ENCODE peak calls at places on chromosomes 5 and 9, in four cellular contexts. One of them, this sample, is unnamed.
A peak's percentile ranks its signal among the peaks of the same experiment; 100 is the strongest.

GRCh38 chr5:31894131-31894530 is 255.2 kb downstream of the PDZD2 start:
- DNase-seq in SK-N-SH: no peak
- DNase-seq in OCI-LY7: no peak
- DNase-seq in HCT116: no peak
- DNase-seq in this sample: no peak

GRCh38 chr5:17314907-17315471 is 97.6 kb downstream of the BASP1 start:
- DNase-seq in HCT116: no peak
- DNase-seq in SK-N-SH: no peak
- DNase-seq in OCI-LY7: peak; percentile 72
- DNase-seq in this sample: no peak

GRCh38 chr5:170248172-170248571 is 15.4 kb downstream of the C5orf58 start:
- DNase-seq in OCI-LY7: no peak
- DNase-seq in SK-N-SH: no peak
- DNase-seq in HCT116: no peak
- DNase-seq in this sample: no peak

GRCh38 chr5:149811453-149811852 is 81.3 kb downstream of the PPARGC1B start:
- DNase-seq in HCT116: no peak
- DNase-seq in OCI-LY7: no peak
- DNase-seq in SK-N-SH: no peak
- DNase-seq in this sample: no peak

GRCh38 chr9:78860806-78861475 is 564.0 kb downstream of the PSAT1 start:
- DNase-seq in OCI-LY7: no peak
- DNase-seq in HCT116: no peak
- DNase-seq in SK-N-SH: no peak
- DNase-seq in this sample: no peak

GRCh38 chr5:143893638-143894037 is 81.7 kb downstream of the HMHB1 start:
- DNase-seq in HCT116: no peak
- DNase-seq in OCI-LY7: no peak
- DNase-seq in SK-N-SH: peak; percentile 17
- DNase-seq in this sample: no peak

GRCh38 chr5:145478651-145479050 is 356.5 kb downstream of the PRELID2 start:
- DNase-seq in SK-N-SH: no peak
- DNase-seq in HCT116: no peak
- DNase-seq in OCI-LY7: no peak
- DNase-seq in this sample: no peak

GRCh38 chr9:129176786-129177442 is 1.1 kb downstream of the IER5L start:
- DNase-seq in HCT116: no peak
- DNase-seq in OCI-LY7: peak; percentile 36
- DNase-seq in SK-N-SH: peak; percentile 75
- DNase-seq in this sample: peak; percentile 57

GRCh38 chr5:178532666-178533065 is 57.5 kb downstream of the COL23A1 start:
- DNase-seq in OCI-LY7: no peak
- DNase-seq in HCT116: no peak
- DNase-seq in SK-N-SH: no peak
- DNase-seq in this sample: no peak

GRCh38 chr9:112193562-112194288 is 18.6 kb upstream of the SUSD1 start:
- DNase-seq in HCT116: no peak
- DNase-seq in OCI-LY7: no peak
- DNase-seq in SK-N-SH: no peak
- DNase-seq in this sample: no peak

GRCh38 chr5:139651502-139651862 is 3.3 kb downstream of the CXXC5 start:
- DNase-seq in OCI-LY7: no peak
- DNase-seq in SK-N-SH: no peak
- DNase-seq in HCT116: no peak
- DNase-seq in this sample: no peak

GRCh38 chr9:124894741-124895170 is 32.8 kb downstream of the ARPC5L start:
- DNase-seq in SK-N-SH: no peak
- DNase-seq in HCT116: peak; percentile 10
- DNase-seq in OCI-LY7: peak; percentile 83
- DNase-seq in this sample: peak; percentile 42

GRCh38 chr5:68007446-68007845 is 208.1 kb upstream of the PIK3R1 start:
- DNase-seq in HCT116: no peak
- DNase-seq in SK-N-SH: no peak
- DNase-seq in OCI-LY7: no peak
- DNase-seq in this sample: peak; percentile 60

GRCh38 chr5:136192526-136193395 is at the start of gene SMIM32:
- DNase-seq in OCI-LY7: no peak
- DNase-seq in SK-N-SH: peak; percentile 76
- DNase-seq in HCT116: no peak
- DNase-seq in this sample: peak; percentile 62

GRCh38 chr5:108324886-108325285 is 57.0 kb downstream of the FBXL17 start:
- DNase-seq in HCT116: no peak
- DNase-seq in SK-N-SH: no peak
- DNase-seq in OCI-LY7: no peak
- DNase-seq in this sample: no peak

GRCh38 chr9:113990975-113991471 is 87.1 kb downstream of the AMBP start:
- DNase-seq in OCI-LY7: no peak
- DNase-seq in SK-N-SH: no peak
- DNase-seq in HCT116: no peak
- DNase-seq in this sample: no peak

GRCh38 chr5:59548807-59549357 is 344.6 kb downstream of the PDE4D start:
- DNase-seq in OCI-LY7: no peak
- DNase-seq in SK-N-SH: no peak
- DNase-seq in HCT116: no peak
- DNase-seq in this sample: peak; percentile 10

GRCh38 chr5:145976431-145977155 is 40.2 kb downstream of the SH3RF2 start:
- DNase-seq in HCT116: no peak
- DNase-seq in OCI-LY7: no peak
- DNase-seq in SK-N-SH: no peak
- DNase-seq in this sample: no peak

GRCh38 chr9:96620832-96621269 is 1.2 kb upstream of the CDC14B start:
- DNase-seq in OCI-LY7: peak; percentile 23
- DNase-seq in SK-N-SH: no peak
- DNase-seq in HCT116: no peak
- DNase-seq in this sample: peak; percentile 23

GRCh38 chr5:3996871-3997410 is 401.3 kb downstream of the IRX1 start:
- DNase-seq in SK-N-SH: no peak
- DNase-seq in OCI-LY7: no peak
- DNase-seq in HCT116: no peak
- DNase-seq in this sample: no peak

GRCh38 chr5:173884402-173885053 is 3.6 kb upstream of the CPEB4 start:
- DNase-seq in OCI-LY7: peak; percentile 52
- DNase-seq in HCT116: no peak
- DNase-seq in SK-N-SH: no peak
- DNase-seq in this sample: peak; percentile 37

GRCh38 chr9:29806941-29807625 is 2233.8 kb upstream of the C9orf72 start:
- DNase-seq in SK-N-SH: no peak
- DNase-seq in HCT116: no peak
- DNase-seq in OCI-LY7: no peak
- DNase-seq in this sample: no peak

GRCh38 chr9:74498616-74499095 is 1.5 kb downstream of the RORB start:
- DNase-seq in OCI-LY7: no peak
- DNase-seq in SK-N-SH: no peak
- DNase-seq in HCT116: no peak
- DNase-seq in this sample: peak; percentile 8

GRCh38 chr9:109717342-109717741 is 62.7 kb upstream of the PALM2AKAP2 start:
- DNase-seq in SK-N-SH: no peak
- DNase-seq in OCI-LY7: no peak
- DNase-seq in HCT116: peak; percentile 1
- DNase-seq in this sample: no peak

GRCh38 chr9:121434946-121435345 is 64.7 kb downstream of the GGTA1 start:
- DNase-seq in OCI-LY7: no peak
- DNase-seq in SK-N-SH: no peak
- DNase-seq in HCT116: no peak
- DNase-seq in this sample: no peak

GRCh38 chr9:130825051-130825651 is 9.9 kb upstream of the ABL1 start:
- DNase-seq in OCI-LY7: no peak
- DNase-seq in SK-N-SH: peak; percentile 42
- DNase-seq in HCT116: no peak
- DNase-seq in this sample: peak; percentile 75

GRCh38 chr5:392431-392988 is 50.5 kb upstream of the EXOC3 start:
- DNase-seq in OCI-LY7: peak; percentile 18
- DNase-seq in HCT116: peak; percentile 8
- DNase-seq in SK-N-SH: no peak
- DNase-seq in this sample: peak; percentile 20

GRCh38 chr5:131952286-131952857 is 6.9 kb upstream of the MEIKIN start:
- DNase-seq in SK-N-SH: no peak
- DNase-seq in OCI-LY7: no peak
- DNase-seq in HCT116: no peak
- DNase-seq in this sample: no peak

GRCh38 chr5:154193176-154193575 is 2.6 kb downstream of the GALNT10 start:
- DNase-seq in HCT116: no peak
- DNase-seq in OCI-LY7: no peak
- DNase-seq in SK-N-SH: no peak
- DNase-seq in this sample: no peak
- H3K4me2 ChIP-seq in HCT116: no peak overlapping the region
- H3K4me2 ChIP-seq in OCI-LY7: no peak overlapping the region
- H3K4me2 ChIP-seq in SK-N-SH: peak overlapping the region; percentile 90
- H3K4me2 ChIP-seq in this sample: peak overlapping the region; percentile 27

GRCh38 chr5:102152906-102153787 is 142.9 kb downstream of the SLCO4C1 start:
- DNase-seq in OCI-LY7: peak; percentile 11
- DNase-seq in HCT116: peak; percentile 35
- DNase-seq in SK-N-SH: peak; percentile 69
- DNase-seq in this sample: peak; percentile 58
- TF ChIP-seq CTCF in OCI-LY7: peak; percentile 81
- TF ChIP-seq CTCF in HCT116: peak; percentile 50
- TF ChIP-seq CTCF in SK-N-SH: peak; percentile 68
- TF ChIP-seq CTCF in this sample: peak; percentile 76

DNA sequence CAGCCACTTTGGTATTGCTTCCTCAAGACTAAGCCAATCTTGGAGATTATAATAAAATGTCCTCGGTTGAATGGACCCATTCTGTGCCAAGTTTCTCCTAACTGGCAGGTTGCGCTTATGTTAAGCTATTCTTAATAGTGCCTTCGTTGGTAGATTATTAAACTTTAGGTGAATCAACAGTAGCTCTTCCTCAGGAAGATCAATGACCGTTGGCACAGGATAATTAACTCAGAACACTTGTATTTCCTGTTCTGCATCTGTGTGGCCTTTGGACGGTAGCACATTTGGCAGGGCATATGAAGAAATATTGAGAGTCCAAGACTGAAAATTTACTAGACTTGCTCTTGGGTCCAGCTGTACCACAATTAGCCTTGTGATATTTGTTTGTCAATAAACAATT is 402.9 kb downstream of the MLLT3 start:
- DNase-seq in OCI-LY7: no peak
- DNase-seq in SK-N-SH: no peak
- DNase-seq in HCT116: no peak
- DNase-seq in this sample: no peak
- TF ChIP-seq EZH2phosphoT487 in OCI-LY7: no peak
- TF ChIP-seq EZH2phosphoT487 in SK-N-SH: no peak
- TF ChIP-seq EZH2phosphoT487 in HCT116: no peak
- TF ChIP-seq EZH2phosphoT487 in this sample: no peak

GRCh38 chr9:115115117-115115880 is 2.7 kb downstream of the TNC start:
- DNase-seq in SK-N-SH: no peak
- DNase-seq in OCI-LY7: no peak
- DNase-seq in HCT116: no peak
- DNase-seq in this sample: no peak
- H3K4me2 ChIP-seq in SK-N-SH: peak overlapping the region; percentile 76
- H3K4me2 ChIP-seq in OCI-LY7: no peak overlapping the region
- H3K4me2 ChIP-seq in HCT116: no peak overlapping the region
- H3K4me2 ChIP-seq in this sample: peak overlapping the region; percentile 88

GRCh38 chr5:162512935-162513575 is 445.5 kb downstream of the GABRG2 start:
- DNase-seq in OCI-LY7: no peak
- DNase-seq in SK-N-SH: no peak
- DNase-seq in HCT116: no peak
- DNase-seq in this sample: no peak
- TF ChIP-seq CTCF in OCI-LY7: no peak
- TF ChIP-seq CTCF in SK-N-SH: no peak
- TF ChIP-seq CTCF in HCT116: no peak
- TF ChIP-seq CTCF in this sample: no peak